ENCODE peak calls at places on chromosomes 7 and 10, in eight cellular contexts. One of them, this sample, is unnamed.

GRCh38 chr10:8306685-8307364 is 252.3 kb downstream of the GATA3 start:
- DNase-seq in left ventricle myocardium superior: no peak
- DNase-seq in psoas muscle: no peak
- DNase-seq in astrocyte of the cerebellum: no peak
- DNase-seq in amniotic epithelial cell: peak
- DNase-seq in NCI-H1105: no peak
- DNase-seq in pancreas: no peak
- DNase-seq in KBM-7: no peak
- DNase-seq in this sample: no peak

GRCh38 chr7:31933481-31933880 is 136.7 kb downstream of the PDE1C start:
- DNase-seq in left ventricle myocardium superior: no peak
- DNase-seq in psoas muscle: no peak
- DNase-seq in astrocyte of the cerebellum: no peak
- DNase-seq in amniotic epithelial cell: peak
- DNase-seq in NCI-H1105: no peak
- DNase-seq in pancreas: no peak
- DNase-seq in KBM-7: no peak
- DNase-seq in this sample: no peak

GRCh38 chr10:28367865-28368541 is 65.1 kb upstream of the MPP7 start:
- DNase-seq in left ventricle myocardium superior: peak
- DNase-seq in psoas muscle: no peak
- DNase-seq in astrocyte of the cerebellum: no peak
- DNase-seq in amniotic epithelial cell: no peak
- DNase-seq in NCI-H1105: no peak
- DNase-seq in pancreas: no peak
- DNase-seq in KBM-7: peak
- DNase-seq in this sample: no peak

GRCh38 chr10:3782456-3783312 is 2.3 kb downstream of the KLF6 start:
- DNase-seq in left ventricle myocardium superior: peak
- DNase-seq in psoas muscle: peak
- DNase-seq in astrocyte of the cerebellum: no peak
- DNase-seq in amniotic epithelial cell: peak
- DNase-seq in NCI-H1105: no peak
- DNase-seq in pancreas: peak
- DNase-seq in KBM-7: peak
- DNase-seq in this sample: peak

GRCh38 chr10:115772606-115773005 is 500.4 kb downstream of the GFRA1 start:
- DNase-seq in left ventricle myocardium superior: no peak
- DNase-seq in psoas muscle: no peak
- DNase-seq in astrocyte of the cerebellum: peak
- DNase-seq in amniotic epithelial cell: peak
- DNase-seq in NCI-H1105: no peak
- DNase-seq in pancreas: no peak
- DNase-seq in KBM-7: no peak
- DNase-seq in this sample: peak

GRCh38 chr7:12637819-12638592 is 49.4 kb upstream of the ARL4A start:
- DNase-seq in left ventricle myocardium superior: no peak
- DNase-seq in psoas muscle: no peak
- DNase-seq in astrocyte of the cerebellum: no peak
- DNase-seq in amniotic epithelial cell: no peak
- DNase-seq in NCI-H1105: no peak
- DNase-seq in pancreas: no peak
- DNase-seq in KBM-7: peak
- DNase-seq in this sample: no peak

GRCh38 chr7:42254217-42254616 is 17.2 kb upstream of the GLI3 start:
- DNase-seq in left ventricle myocardium superior: no peak
- DNase-seq in psoas muscle: no peak
- DNase-seq in astrocyte of the cerebellum: no peak
- DNase-seq in amniotic epithelial cell: peak
- DNase-seq in NCI-H1105: no peak
- DNase-seq in pancreas: no peak
- DNase-seq in KBM-7: no peak
- DNase-seq in this sample: no peak

GRCh38 chr7:81002471-81002870 is 83.6 kb upstream of the SEMA3C start:
- DNase-seq in left ventricle myocardium superior: no peak
- DNase-seq in psoas muscle: no peak
- DNase-seq in astrocyte of the cerebellum: no peak
- DNase-seq in amniotic epithelial cell: no peak
- DNase-seq in NCI-H1105: no peak
- DNase-seq in pancreas: no peak
- DNase-seq in KBM-7: no peak
- DNase-seq in this sample: no peak

GRCh38 chr7:4307645-4308590 is 374.2 kb upstream of the FOXK1 start:
- DNase-seq in left ventricle myocardium superior: no peak
- DNase-seq in psoas muscle: no peak
- DNase-seq in astrocyte of the cerebellum: no peak
- DNase-seq in amniotic epithelial cell: no peak
- DNase-seq in NCI-H1105: no peak
- DNase-seq in pancreas: no peak
- DNase-seq in KBM-7: no peak
- DNase-seq in this sample: no peak

GRCh38 chr7:37150856-37151255 is 297.8 kb downstream of the ELMO1 start:
- DNase-seq in left ventricle myocardium superior: no peak
- DNase-seq in psoas muscle: no peak
- DNase-seq in astrocyte of the cerebellum: no peak
- DNase-seq in amniotic epithelial cell: no peak
- DNase-seq in NCI-H1105: no peak
- DNase-seq in pancreas: no peak
- DNase-seq in KBM-7: no peak
- DNase-seq in this sample: no peak

This sample was measured in hepatic stellate cell.